ENCODE peak calls at places on chromosome 10, in seven cellular contexts. One of them, this sample, is unnamed.
A peak's percentile ranks its signal among the peaks of the same experiment; 100 is the strongest.

GRCh38 chr10:72846225-72846624 is 47.3 kb upstream of the OIT3 start:
- DNase-seq in IMR-90: peak; percentile 89
- DNase-seq in mesenchymal stem cell: peak; percentile 64
- DNase-seq in neuronal stem cell: no peak
- DNase-seq in H9: no peak
- DNase-seq in trophoblast cell: peak; percentile 25
- DNase-seq in H1: no peak
- DNase-seq in this sample: no peak

GRCh38 chr10:49539320-49539885 is 482 bp upstream of the ERCC6 start:
- DNase-seq in H9: peak; percentile 43
- DNase-seq in mesenchymal stem cell: no peak
- DNase-seq in neuronal stem cell: peak; percentile 45
- DNase-seq in IMR-90: peak; percentile 52
- DNase-seq in trophoblast cell: peak; percentile 37
- DNase-seq in H1: peak; percentile 57
- DNase-seq in this sample: peak; percentile 48

GRCh38 chr10:73781548-73781878 is 335 bp upstream of the CHCHD1 start:
- DNase-seq in trophoblast cell: no peak
- DNase-seq in neuronal stem cell: no peak
- DNase-seq in IMR-90: no peak
- DNase-seq in mesenchymal stem cell: no peak
- DNase-seq in H9: no peak
- DNase-seq in H1: no peak
- DNase-seq in this sample: no peak

GRCh38 chr10:22681301-22681700 is 33.1 kb downstream of the PIP4K2A start:
- DNase-seq in H1: no peak
- DNase-seq in H9: no peak
- DNase-seq in trophoblast cell: no peak
- DNase-seq in IMR-90: no peak
- DNase-seq in neuronal stem cell: no peak
- DNase-seq in mesenchymal stem cell: no peak
- DNase-seq in this sample: no peak

GRCh38 chr10:110425684-110426293 is 71.9 kb upstream of the DUSP5 start:
- DNase-seq in neuronal stem cell: no peak
- DNase-seq in H9: no peak
- DNase-seq in H1: no peak
- DNase-seq in trophoblast cell: no peak
- DNase-seq in mesenchymal stem cell: peak; percentile 96
- DNase-seq in IMR-90: peak; percentile 99
- DNase-seq in this sample: peak; percentile 49

GRCh38 chr10:87677595-87677994 is 17.9 kb downstream of the PAPSS2 start:
- DNase-seq in H1: no peak
- DNase-seq in neuronal stem cell: no peak
- DNase-seq in IMR-90: no peak
- DNase-seq in mesenchymal stem cell: no peak
- DNase-seq in H9: no peak
- DNase-seq in trophoblast cell: no peak
- DNase-seq in this sample: no peak

GRCh38 chr10:123621492-123621891 is 44.7 kb upstream of the GPR26 start:
- DNase-seq in neuronal stem cell: no peak
- DNase-seq in trophoblast cell: no peak
- DNase-seq in mesenchymal stem cell: no peak
- DNase-seq in IMR-90: no peak
- DNase-seq in H9: no peak
- DNase-seq in H1: no peak
- DNase-seq in this sample: no peak

GRCh38 chr10:114323023-114323422 is 81.3 kb downstream of the AFAP1L2 start:
- DNase-seq in H1: no peak
- DNase-seq in mesenchymal stem cell: peak; percentile 83
- DNase-seq in IMR-90: no peak
- DNase-seq in neuronal stem cell: no peak
- DNase-seq in H9: no peak
- DNase-seq in trophoblast cell: no peak
- DNase-seq in this sample: no peak

GRCh38 chr10:24208661-24209420 is at the start of gene KIAA1217:
- DNase-seq in neuronal stem cell: peak; percentile 70
- DNase-seq in IMR-90: peak; percentile 29
- DNase-seq in mesenchymal stem cell: peak; percentile 47
- DNase-seq in H1: peak; percentile 63
- DNase-seq in H9: peak; percentile 53
- DNase-seq in trophoblast cell: peak; percentile 4
- DNase-seq in this sample: peak; percentile 87

GRCh38 chr10:50561266-50561665 is 62.5 kb downstream of the SGMS1 start:
- DNase-seq in H9: no peak
- DNase-seq in IMR-90: peak; percentile 97
- DNase-seq in neuronal stem cell: no peak
- DNase-seq in mesenchymal stem cell: peak; percentile 13
- DNase-seq in H1: no peak
- DNase-seq in trophoblast cell: no peak
- DNase-seq in this sample: no peak

GRCh38 chr10:99754670-99755069 is 22.6 kb downstream of the CUTC start:
- DNase-seq in mesenchymal stem cell: no peak
- DNase-seq in trophoblast cell: no peak
- DNase-seq in neuronal stem cell: no peak
- DNase-seq in IMR-90: peak; percentile 64
- DNase-seq in H9: no peak
- DNase-seq in H1: no peak
- DNase-seq in this sample: no peak

GRCh38 chr10:11515596-11516418 is 95.6 kb downstream of the USP6NL start:
- DNase-seq in H1: no peak
- DNase-seq in H9: no peak
- DNase-seq in neuronal stem cell: no peak
- DNase-seq in mesenchymal stem cell: peak; percentile 72
- DNase-seq in IMR-90: peak; percentile 70
- DNase-seq in trophoblast cell: peak; percentile 6
- DNase-seq in this sample: peak; percentile 70

GRCh38 chr10:44924261-44925040 is 13.3 kb downstream of the TMEM72 start:
- DNase-seq in trophoblast cell: no peak
- DNase-seq in mesenchymal stem cell: no peak
- DNase-seq in H1: no peak
- DNase-seq in IMR-90: no peak
- DNase-seq in H9: no peak
- DNase-seq in neuronal stem cell: no peak
- DNase-seq in this sample: no peak

DNA sequence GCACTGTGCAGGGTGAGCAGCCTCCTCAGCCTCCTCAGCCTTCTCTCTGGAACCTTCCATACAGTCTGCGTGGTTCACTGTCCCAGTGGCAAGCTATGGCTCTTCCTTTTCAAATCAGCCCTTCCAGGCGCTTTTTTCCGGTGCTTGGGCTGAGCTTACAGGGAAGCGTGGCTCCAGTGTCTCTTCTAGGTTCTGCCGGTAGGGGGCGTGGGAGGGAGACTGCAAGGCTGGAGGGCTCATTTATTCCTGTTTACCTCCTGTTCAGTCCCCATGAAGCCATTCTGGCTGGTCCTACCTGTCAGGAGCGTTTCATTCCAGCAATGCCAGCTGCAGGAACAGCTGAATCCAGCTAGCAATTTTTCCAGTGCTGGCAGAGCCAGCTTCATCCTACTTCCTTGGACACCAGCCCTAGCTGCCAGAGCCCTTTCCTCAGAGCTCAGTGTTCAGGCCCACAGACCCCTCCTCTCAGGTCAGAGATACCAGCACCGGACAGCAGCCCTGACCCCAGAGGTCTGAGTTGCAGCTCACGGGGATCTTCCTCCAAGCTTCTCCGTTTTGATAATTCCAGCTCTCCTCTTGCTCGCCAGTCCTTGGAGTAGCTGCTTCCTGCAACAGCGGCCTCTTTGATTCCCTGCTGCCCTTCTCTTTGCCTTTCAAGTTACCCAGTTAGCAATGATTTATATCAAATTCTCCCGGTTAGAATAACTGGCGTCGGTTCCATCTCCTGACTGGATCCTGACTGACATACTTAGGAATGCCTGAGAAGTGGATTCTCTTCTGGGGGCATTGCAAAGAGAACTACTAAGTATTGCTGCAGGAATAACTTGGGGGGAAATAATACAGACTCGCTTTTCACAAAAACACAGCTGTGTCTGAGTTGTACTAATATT is 129.8 kb downstream of the FRMD4A start:
- DNase-seq in trophoblast cell: peak; percentile 10
- DNase-seq in IMR-90: peak; percentile 9
- DNase-seq in H1: peak; percentile 92
- DNase-seq in mesenchymal stem cell: no peak
- DNase-seq in neuronal stem cell: no peak
- DNase-seq in H9: peak; percentile 84
- DNase-seq in this sample: peak; percentile 47
- H2AK5ac ChIP-seq in trophoblast cell: no peak overlapping the region
- H2AK5ac ChIP-seq in IMR-90: no peak overlapping the region
- H2AK5ac ChIP-seq in H1: no peak overlapping the region
- H2AK5ac ChIP-seq in mesenchymal stem cell: no peak overlapping the region
- H2AK5ac ChIP-seq in neuronal stem cell: no peak overlapping the region
- H2AK5ac ChIP-seq in H9: no peak overlapping the region
- H2AK5ac ChIP-seq in this sample: no peak overlapping the region

DNA sequence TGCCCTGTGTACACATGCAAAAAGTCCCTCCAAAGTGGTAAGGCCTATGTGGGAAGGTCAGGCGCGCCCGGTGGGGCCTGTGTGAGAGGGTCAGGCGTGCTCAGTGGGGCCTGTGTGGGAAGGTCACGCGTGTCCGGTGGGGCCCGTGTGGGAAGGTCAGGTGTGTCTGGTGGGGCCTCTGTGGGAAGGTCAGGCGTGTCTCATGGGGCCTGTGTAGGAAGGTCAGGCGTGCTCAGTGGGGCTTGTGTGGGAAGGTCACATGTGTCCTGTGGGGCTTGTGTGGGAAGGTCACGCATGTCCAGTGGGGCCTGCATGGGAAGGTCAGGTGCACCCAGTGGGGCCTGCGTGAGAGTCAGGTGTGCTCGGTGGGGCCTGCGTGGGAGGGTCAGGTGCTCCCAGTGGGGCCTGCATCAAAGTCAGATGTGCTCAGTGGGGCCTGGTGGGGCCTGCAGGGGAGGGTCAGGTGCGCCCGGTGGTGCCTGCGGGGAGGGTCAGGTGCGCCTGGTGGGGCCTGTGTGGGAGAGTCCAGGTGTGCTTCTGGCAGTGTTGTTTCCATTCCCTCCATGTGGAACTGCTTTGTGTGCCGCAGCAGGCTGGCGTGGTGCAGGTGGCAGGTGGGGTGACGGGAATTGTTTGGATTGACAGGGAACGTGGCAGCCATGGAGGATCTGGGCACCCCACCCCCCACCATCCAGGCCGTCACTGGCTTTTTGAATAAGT is 15.4 kb downstream of the LRRC27 start:
- DNase-seq in H9: no peak
- DNase-seq in H1: no peak
- DNase-seq in neuronal stem cell: no peak
- DNase-seq in IMR-90: no peak
- DNase-seq in mesenchymal stem cell: no peak
- DNase-seq in trophoblast cell: no peak
- DNase-seq in this sample: no peak
- H2AK5ac ChIP-seq in H9: no peak overlapping the region
- H2AK5ac ChIP-seq in H1: no peak overlapping the region
- H2AK5ac ChIP-seq in neuronal stem cell: peak overlapping the region; percentile 61
- H2AK5ac ChIP-seq in IMR-90: no peak overlapping the region
- H2AK5ac ChIP-seq in mesenchymal stem cell: no peak overlapping the region
- H2AK5ac ChIP-seq in trophoblast cell: no peak overlapping the region
- H2AK5ac ChIP-seq in this sample: no peak overlapping the region

DNA sequence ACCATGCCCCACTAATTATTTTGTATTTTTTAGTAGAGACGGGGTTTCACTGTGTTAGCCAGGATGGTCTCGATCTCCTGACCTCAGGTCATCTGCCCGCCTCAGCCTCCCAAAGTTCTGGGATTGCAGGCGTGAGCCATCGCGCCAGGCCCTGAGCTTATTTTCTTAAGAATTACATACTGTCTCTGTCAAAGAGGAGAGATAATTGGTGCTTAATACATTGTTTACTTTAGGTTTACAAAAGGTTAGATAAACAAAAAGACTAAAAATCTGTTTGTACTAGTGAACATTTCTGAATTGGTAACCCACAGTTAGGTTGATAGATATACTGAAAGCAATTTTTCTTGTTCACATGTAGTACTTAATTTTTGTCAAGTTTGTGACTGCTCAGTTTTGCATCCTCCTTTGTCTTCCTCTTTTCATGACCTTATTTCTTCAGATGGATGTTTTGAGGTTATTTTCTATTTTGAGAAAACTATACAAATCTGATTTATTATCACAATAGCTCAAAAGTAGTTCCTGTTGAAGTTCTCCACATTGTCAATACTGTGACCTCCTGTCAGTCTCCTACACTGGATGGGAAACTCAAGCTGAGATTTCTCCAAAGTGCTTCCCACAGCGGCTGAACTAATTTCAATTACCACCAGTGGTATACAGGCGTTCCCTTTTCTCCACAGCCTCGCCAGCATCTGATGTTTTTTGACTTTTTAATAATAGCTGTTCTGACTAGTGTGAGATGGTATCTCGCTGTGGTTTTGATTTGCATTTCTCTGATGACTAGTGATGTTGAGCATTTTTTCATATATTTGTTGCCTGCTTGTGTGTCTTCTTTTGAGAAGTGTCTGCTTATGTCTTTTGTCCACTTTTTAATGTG is 22.5 kb downstream of the HHEX start:
- DNase-seq in H1: no peak
- DNase-seq in H9: no peak
- DNase-seq in IMR-90: peak; percentile 40
- DNase-seq in trophoblast cell: no peak
- DNase-seq in mesenchymal stem cell: peak; percentile 47
- DNase-seq in neuronal stem cell: no peak
- DNase-seq in this sample: no peak
- H2AK5ac ChIP-seq in H1: no peak overlapping the region
- H2AK5ac ChIP-seq in H9: no peak overlapping the region
- H2AK5ac ChIP-seq in IMR-90: no peak overlapping the region
- H2AK5ac ChIP-seq in trophoblast cell: no peak overlapping the region
- H2AK5ac ChIP-seq in mesenchymal stem cell: no peak overlapping the region
- H2AK5ac ChIP-seq in neuronal stem cell: no peak overlapping the region
- H2AK5ac ChIP-seq in this sample: no peak overlapping the region

GRCh38 chr10:68876919-68877250 is 24.2 kb upstream of the DDX50 start:
- DNase-seq in mesenchymal stem cell: no peak
- DNase-seq in trophoblast cell: no peak
- DNase-seq in H9: no peak
- DNase-seq in H1: no peak
- DNase-seq in neuronal stem cell: no peak
- DNase-seq in IMR-90: no peak
- DNase-seq in this sample: no peak

GRCh38 chr10:68876246-68876918 is 24.7 kb upstream of the DDX50 start:
- DNase-seq in H1: no peak
- DNase-seq in IMR-90: peak; percentile 10
- DNase-seq in mesenchymal stem cell: peak; percentile 78
- DNase-seq in H9: no peak
- DNase-seq in trophoblast cell: no peak
- DNase-seq in neuronal stem cell: no peak
- DNase-seq in this sample: no peak

GRCh38 chr10:68878463-68878862 is 22.7 kb upstream of the DDX50 start:
- DNase-seq in neuronal stem cell: no peak
- DNase-seq in trophoblast cell: no peak
- DNase-seq in H9: no peak
- DNase-seq in H1: no peak
- DNase-seq in mesenchymal stem cell: no peak
- DNase-seq in IMR-90: no peak
- DNase-seq in this sample: no peak

GRCh38 chr10:68879628-68880027 is 21.5 kb upstream of the DDX50 start:
- DNase-seq in IMR-90: no peak
- DNase-seq in neuronal stem cell: no peak
- DNase-seq in H9: no peak
- DNase-seq in mesenchymal stem cell: no peak
- DNase-seq in trophoblast cell: no peak
- DNase-seq in H1: no peak
- DNase-seq in this sample: no peak

DNA sequence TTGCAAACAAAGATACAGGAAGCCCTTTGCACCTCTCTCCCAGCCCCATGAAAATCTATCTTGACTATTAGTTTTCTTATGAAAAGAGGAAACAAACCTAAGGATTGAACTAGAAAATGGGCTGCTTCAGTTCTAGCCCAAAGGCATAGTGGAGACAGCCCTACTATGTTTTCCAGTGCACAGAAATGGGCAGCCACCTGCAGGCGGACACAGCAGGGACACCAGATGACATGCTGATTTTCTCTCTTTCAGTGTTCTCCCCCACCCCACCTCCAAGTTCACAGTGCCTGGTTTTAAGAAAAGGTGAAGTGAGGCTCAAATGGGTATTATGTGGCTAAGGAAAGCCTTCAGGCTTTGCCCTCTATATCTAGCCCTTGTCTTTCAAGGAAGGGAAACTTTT is 23.6 kb upstream of the DDX50 start:
- DNase-seq in neuronal stem cell: no peak
- DNase-seq in trophoblast cell: no peak
- DNase-seq in H9: no peak
- DNase-seq in mesenchymal stem cell: no peak
- DNase-seq in H1: no peak
- DNase-seq in IMR-90: no peak
- DNase-seq in this sample: no peak
- H2AK5ac ChIP-seq in neuronal stem cell: no peak overlapping the region
- H2AK5ac ChIP-seq in trophoblast cell: no peak overlapping the region
- H2AK5ac ChIP-seq in H9: no peak overlapping the region
- H2AK5ac ChIP-seq in mesenchymal stem cell: no peak overlapping the region
- H2AK5ac ChIP-seq in H1: no peak overlapping the region
- H2AK5ac ChIP-seq in IMR-90: no peak overlapping the region
- H2AK5ac ChIP-seq in this sample: no peak overlapping the region

This sample was measured in mesendoderm.